ENCODE peak calls at places on chromosomes 13 and 19, in ten cellular contexts. R is sigmoid colon, Y is NB4, V is right lobe of liver, N is heart left ventricle, F is uterus, C is upper lobe of left lung, X is breast epithelium, W is adrenal gland, S is ovary. G is an unnamed sample.

GRCh38 chr13:91399189-91400093 is 1.0 kb downstream of the GPC5 start:
- DNase-seq in R (no peak), Y (no peak), V (no peak), N (no peak), F (no peak), C (no peak), X (no peak), W (no peak), S (no peak), G (no peak)

GRCh38 chr19:13164370-13165090 is 14.3 kb downstream of the IER2 start:
- DNase-seq in R (peak), Y (peak), V (peak), N (peak), F (peak), C (peak), X (peak), W (peak), S (peak), G (peak)

GRCh38 chr19:45446295-45446694 is 21.5 kb upstream of the FOSB start:
- DNase-seq in R (no peak), Y (peak), V (no peak), N (no peak), F (no peak), C (no peak), X (no peak), W (no peak), S (no peak), G (no peak)

GRCh38 chr13:47433461-47434005 is 536.7 kb upstream of the HTR2A start:
- DNase-seq in R (no peak), Y (no peak), V (no peak), N (no peak), F (no peak), C (no peak), X (no peak), W (no peak), S (no peak), G (no peak)

GRCh38 chr13:91014696-91015095 is 332.8 kb upstream of the MIR17HG start:
- DNase-seq in R (no peak), Y (no peak), V (no peak), N (no peak), F (no peak), C (no peak), X (no peak), W (no peak), S (no peak), G (no peak)

GRCh38 chr19:10418281-10419199 is 1.8 kb upstream of the PDE4A start:
- DNase-seq in R (no peak), Y (peak), V (no peak), N (no peak), F (no peak), C (peak), X (no peak), W (no peak), S (no peak), G (no peak)

GRCh38 chr19:7894612-7895309 is 6.5 kb downstream of the LRRC8E start:
- DNase-seq in R (no peak), Y (no peak), V (no peak), N (no peak), F (no peak), C (no peak), X (no peak), W (no peak), S (no peak), G (peak)

GRCh38 chr19:31380854-31381253 is 31.6 kb upstream of the TSHZ3 start:
- DNase-seq in R (no peak), Y (no peak), V (no peak), N (no peak), F (no peak), C (no peak), X (no peak), W (no peak), S (no peak), G (no peak)

GRCh38 chr13:92315265-92315664 is 911.3 kb upstream of the GPC6 start:
- DNase-seq in R (no peak), Y (no peak), V (no peak), N (no peak), F (no peak), C (no peak), X (no peak), W (no peak), S (no peak), G (no peak)

GRCh38 chr19:33518541-33518940 is 3.0 kb downstream of the PEPD start:
- DNase-seq in R (no peak), Y (no peak), V (no peak), N (no peak), F (no peak), C (no peak), X (no peak), W (no peak), S (no peak), G (no peak)

DNA sequence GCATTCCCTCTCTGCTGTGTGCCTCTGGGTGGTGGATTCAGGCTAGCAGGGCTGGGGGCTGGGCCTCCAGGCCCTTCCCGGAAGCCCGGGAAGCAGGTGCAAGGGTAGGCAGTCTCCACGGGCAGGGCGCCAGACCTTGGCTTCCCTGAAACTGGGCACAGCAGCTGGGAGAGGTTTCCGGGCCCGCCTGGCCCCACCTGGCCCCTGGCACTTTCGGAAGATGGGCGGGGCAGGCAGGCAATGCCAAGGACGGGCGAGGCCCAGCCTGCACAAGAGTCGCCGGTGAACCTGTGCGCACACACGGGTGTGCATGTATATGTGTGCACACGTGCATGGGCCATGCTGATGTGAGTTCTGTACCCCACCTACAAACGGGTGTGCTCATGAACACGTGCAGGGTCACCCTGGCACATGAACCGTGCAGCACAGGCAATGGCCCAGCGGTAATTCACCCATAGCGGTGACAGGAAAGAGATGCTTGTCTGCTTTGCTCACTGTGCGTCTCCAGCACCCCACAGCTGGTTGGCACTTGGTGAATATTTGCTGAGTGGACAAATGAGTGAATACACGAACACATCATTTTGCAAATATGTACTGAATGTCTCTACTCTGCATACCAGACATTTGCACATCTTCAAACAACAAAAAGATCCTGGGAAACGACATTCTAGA is 15.3 kb downstream of the GADD45B start:
- DNase-seq in R (no peak), Y (no peak), V (peak), N (no peak), F (peak), C (peak), X (peak), W (no peak), S (no peak), G (peak)
- TF ChIP-seq POLR2A in R (no peak), Y (no peak), V (no peak), N (no peak), F (no peak), C (no peak), X (no peak), W (no peak), S (no peak), G (no peak)

DNA sequence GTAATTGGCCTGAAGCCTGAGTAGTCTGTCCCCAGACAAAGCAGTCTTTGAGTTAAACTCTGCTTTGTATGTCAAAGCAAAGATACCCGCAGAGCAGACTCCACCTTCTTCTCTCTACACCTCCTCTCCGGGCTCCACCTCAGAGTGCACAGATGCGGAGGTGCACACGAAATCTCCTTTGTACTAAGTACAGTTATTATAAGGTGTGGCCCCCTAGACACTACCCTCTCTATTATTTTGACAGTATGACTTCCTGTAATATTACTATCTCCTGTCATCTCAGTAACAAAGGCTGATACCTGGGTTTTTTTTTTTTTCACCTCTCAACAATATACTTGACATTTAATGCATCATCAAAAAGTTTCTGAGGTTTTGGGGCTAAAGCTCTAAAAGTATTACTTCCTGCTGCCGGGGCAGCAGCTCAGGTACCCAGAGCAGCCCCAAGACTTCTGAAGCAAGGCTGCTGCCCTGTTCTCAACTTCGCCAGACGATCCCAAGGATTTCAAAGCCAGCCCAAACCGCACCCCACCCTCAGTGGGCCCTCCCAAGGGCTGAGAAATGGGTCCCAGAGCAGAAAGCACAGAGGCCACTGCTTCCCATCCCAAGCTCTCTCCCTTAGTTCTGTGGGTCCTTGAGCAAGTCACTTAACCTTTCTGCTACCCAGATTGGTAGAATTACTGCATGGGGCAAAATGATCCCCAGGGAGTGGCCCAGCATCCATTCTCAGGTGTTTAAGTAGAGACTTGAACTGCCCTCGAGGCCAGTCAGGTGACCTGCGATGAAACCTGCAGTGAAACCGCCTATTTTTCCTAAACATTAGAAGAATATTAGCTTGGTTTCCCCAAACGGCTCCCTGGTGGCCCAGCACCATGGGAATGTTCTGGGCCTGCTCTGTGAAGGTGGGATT is 180.6 kb downstream of the FOXO1 start:
- DNase-seq in R (no peak), Y (no peak), V (no peak), N (no peak), F (no peak), C (no peak), X (no peak), W (no peak), S (no peak), G (no peak)
- H3K4me3 ChIP-seq in R (no peak), Y (no peak), V (no peak), N (no peak), F (no peak), C (no peak), X (no peak), W (no peak), S (no peak), G (no peak)

GRCh38 chr19:3034845-3035541 is 5.9 kb upstream of the TLE2 start:
- DNase-seq in R (peak), Y (peak), V (no peak), N (no peak), F (peak), C (no peak), X (peak), W (peak), S (peak), G (no peak)
- TF ChIP-seq POLR2A in R (no peak), Y (no peak), V (no peak), N (no peak), F (no peak), C (no peak), X (no peak), W (no peak), S (peak), G (peak)

GRCh38 chr19:41997121-41997850 is 3.3 kb upstream of the ATP1A3 start:
- DNase-seq in R (no peak), Y (peak), V (peak), N (peak), F (no peak), C (peak), X (no peak), W (peak), S (no peak), G (peak)

GRCh38 chr19:41999878-42000208 is 5.8 kb upstream of the ATP1A3 start:
- DNase-seq in R (no peak), Y (no peak), V (no peak), N (no peak), F (no peak), C (no peak), X (no peak), W (no peak), S (no peak), G (no peak)

GRCh38 chr19:41997851-41998229 is 3.8 kb upstream of the ATP1A3 start:
- DNase-seq in R (no peak), Y (peak), V (no peak), N (no peak), F (no peak), C (no peak), X (no peak), W (peak), S (no peak), G (no peak)

GRCh38 chr19:41998246-41999020 is 4.4 kb upstream of the ATP1A3 start:
- DNase-seq in R (no peak), Y (peak), V (no peak), N (peak), F (no peak), C (peak), X (no peak), W (no peak), S (no peak), G (peak)

DNA sequence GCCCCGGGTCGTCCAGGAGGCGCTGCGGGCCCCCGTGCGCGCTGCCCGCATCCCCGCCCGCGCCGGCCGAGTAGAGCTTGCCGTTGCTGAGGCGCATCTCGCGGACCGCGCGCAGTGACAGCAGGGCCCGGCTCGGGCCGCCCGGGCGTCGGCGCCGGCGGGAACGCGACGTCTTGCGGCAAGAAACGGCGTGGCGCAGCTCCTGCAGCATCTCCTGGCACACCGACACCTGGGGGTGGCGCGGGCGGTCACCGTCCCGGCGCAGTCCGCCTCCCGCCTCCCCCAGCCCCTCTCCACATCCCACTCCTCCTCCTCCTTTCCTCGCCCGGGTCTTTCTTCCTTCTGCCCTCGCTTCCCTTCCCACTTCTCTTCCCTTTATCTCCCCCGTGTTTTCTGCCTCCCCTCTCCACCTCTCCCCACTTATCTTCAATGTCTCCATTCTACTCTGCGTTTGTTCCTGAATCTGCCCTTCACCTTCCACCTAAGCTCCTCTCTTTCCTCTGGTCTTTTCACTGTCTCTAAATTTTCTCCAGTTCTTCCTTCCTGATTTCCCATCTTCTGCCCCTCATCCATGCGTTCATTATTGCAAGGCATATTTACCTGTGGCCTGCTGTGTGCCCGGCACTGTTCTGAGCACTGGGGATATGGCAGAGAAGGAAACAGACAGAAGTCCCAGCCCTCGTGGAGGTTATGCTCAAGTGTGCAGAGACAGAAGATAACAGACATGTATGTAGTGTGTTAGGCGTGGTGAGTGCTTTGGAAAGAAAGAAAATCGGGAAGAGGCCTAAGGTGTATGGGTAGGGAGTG is 5.2 kb upstream of the ATP1A3 start:
- DNase-seq in R (no peak), Y (no peak), V (no peak), N (no peak), F (no peak), C (peak), X (no peak), W (no peak), S (no peak), G (no peak)
- H3K4me3 ChIP-seq in R (no peak), Y (no peak), V (no peak), N (no peak), F (no peak), C (no peak), X (no peak), W (no peak), S (no peak), G (no peak)

DNA sequence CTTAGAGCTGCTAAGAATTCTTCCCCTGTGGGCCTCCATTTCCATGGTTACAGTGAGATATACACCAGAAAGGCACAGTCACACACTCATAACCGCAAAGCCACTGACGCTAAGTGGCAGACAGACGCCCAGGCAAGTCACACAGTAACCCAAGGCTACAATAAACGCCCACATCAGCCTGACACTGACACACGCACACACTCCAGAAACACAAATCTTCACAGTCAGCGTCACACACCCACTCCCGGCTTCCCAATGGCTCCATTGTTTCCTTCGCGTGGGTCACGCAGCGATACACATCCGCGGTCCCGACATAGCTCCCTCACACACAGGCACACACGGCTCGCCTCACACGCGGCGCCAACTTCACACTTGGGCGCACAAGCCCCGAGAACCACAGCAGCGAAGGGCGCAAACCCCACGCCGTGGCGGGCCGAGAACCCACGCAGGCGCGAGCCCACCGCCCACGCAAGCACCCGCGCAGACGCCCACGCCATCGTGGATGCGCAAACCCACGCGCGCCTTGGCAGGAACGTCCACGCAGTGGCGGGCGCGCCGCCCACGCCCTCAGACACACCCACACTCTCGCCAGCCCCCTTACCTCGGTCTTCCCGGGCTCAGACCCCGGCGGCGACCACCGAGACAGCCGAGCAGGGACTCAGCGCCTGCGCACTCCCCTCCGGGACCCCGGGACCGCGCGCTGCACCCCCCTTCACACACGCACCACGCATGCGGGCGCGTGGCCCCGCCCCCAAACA is at the start of gene ZNF667:
- DNase-seq in R (no peak), Y (no peak), V (no peak), N (no peak), F (no peak), C (peak), X (no peak), W (peak), S (no peak), G (no peak)
- TF ChIP-seq POLR2A in R (no peak), Y (no peak), V (no peak), N (no peak), F (no peak), C (no peak), X (no peak), W (no peak), S (no peak), G (no peak)

G was measured in body of pancreas.